ENCODE peak calls at places on chromosome 5, in six cellular contexts. Z, D, G, L, R and S are unnamed samples. For H3K4me1, the result is how much of the 10 kb centered on the place peaks cover.

GRCh38 chr5:137206030-137206715 is 293.0 kb downstream of the SPOCK1 start:
- DNase-seq in G (no peak), R (no peak), Z (no peak), L (no peak), D (no peak), S (peak)

GRCh38 chr5:6943197-6943596 is 230.0 kb downstream of the TENT4A start:
- DNase-seq in Z (no peak), L (no peak), D (no peak), R (peak), G (no peak), S (no peak)

GRCh38 chr5:12358371-12359090 is 454.3 kb upstream of the CTNND2 start:
- DNase-seq in D (no peak), L (no peak), R (no peak), G (no peak), Z (no peak), S (no peak)

GRCh38 chr5:54732108-54732507 is 214.5 kb downstream of the SNX18 start:
- DNase-seq in R (no peak), D (no peak), G (no peak), Z (no peak), L (no peak), S (no peak)

GRCh38 chr5:40378431-40379175 is 301.1 kb upstream of the PTGER4 start:
- DNase-seq in R (no peak), D (no peak), L (peak), Z (no peak), G (no peak), S (no peak)

GRCh38 chr5:170360712-170361501 is 28.3 kb downstream of the KCNMB1 start:
- DNase-seq in R (no peak), L (no peak), D (no peak), Z (peak), G (no peak), S (no peak)

GRCh38 chr5:98066910-98067309 is 706.6 kb upstream of the RGMB start:
- DNase-seq in G (no peak), Z (no peak), R (no peak), L (no peak), D (no peak), S (no peak)

GRCh38 chr5:1553642-1554409 is 30.1 kb upstream of the LPCAT1 start:
- DNase-seq in L (no peak), G (peak), R (no peak), Z (peak), D (no peak), S (no peak)

GRCh38 chr5:134370306-134370870 is 981 bp upstream of the UBE2B start:
- DNase-seq in L (no peak), G (no peak), D (no peak), R (no peak), Z (no peak), S (no peak)

GRCh38 chr5:74632947-74633356 is 7.6 kb downstream of the ENC1 start:
- DNase-seq in R (peak), L (no peak), D (peak), G (no peak), Z (no peak), S (no peak)

GRCh38 chr5:160727296-160727997 is 124.6 kb downstream of the ATP10B start:
- DNase-seq in D (no peak), L (no peak), R (no peak), Z (no peak), G (no peak), S (no peak)

GRCh38 chr5:61669531-61669930 is 337.5 kb downstream of the ZSWIM6 start:
- DNase-seq in L (no peak), D (no peak), Z (no peak), R (no peak), G (no peak), S (no peak)

GRCh38 chr5:67214713-67215591 is 18.4 kb upstream of the CD180 start:
- DNase-seq in R (no peak), L (no peak), G (no peak), Z (no peak), D (no peak), S (no peak)

DNA sequence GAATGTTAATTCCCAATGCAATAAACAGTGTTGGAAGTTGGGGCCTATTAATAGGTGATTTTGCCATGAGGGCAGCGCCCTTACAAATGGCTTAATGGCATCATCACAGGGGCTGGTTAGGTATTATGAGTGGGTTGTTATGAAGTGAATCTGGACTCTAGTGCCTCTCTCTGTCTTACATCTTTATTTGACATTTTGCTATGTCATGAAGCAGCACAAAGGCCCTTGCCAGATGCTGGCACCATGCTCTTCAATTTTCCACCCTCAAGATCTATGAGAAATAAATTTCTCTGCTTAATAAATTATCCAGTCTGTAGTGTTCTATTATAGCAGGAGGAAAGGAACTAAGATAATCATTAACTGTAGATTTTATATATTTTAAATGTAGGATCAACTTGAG is 1098.7 kb upstream of the NUDT12 start:
- DNase-seq in L (no peak), Z (no peak), D (no peak), G (no peak), R (no peak), S (no peak)
- H3K4me1 ChIP-seq in L (under half), Z (under half), D (under half), G (under half), R (under half), S (under half)

DNA sequence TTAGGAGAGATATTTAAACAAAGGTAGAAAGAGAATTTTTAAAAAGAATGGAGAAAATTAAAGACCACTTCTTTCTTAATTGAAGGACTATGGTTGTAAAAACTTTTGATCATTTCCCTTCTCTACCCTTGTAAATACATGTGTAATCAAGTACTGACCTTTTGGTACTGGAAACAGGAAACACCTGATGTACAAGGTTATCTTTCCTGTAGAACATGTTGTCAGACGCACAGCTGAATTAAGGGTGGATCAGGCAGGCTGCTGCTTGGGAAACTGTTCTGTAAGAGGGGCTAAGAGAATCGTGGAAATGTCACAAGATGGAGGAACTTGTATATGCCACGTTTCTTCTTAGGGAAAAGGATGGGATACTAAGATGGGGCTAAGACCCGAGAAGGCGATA is 341.6 kb downstream of the ZNF608 start:
- DNase-seq in G (no peak), Z (no peak), L (no peak), D (no peak), R (no peak), S (no peak)
- H3K9ac ChIP-seq in G (no peak), Z (no peak), L (no peak), D (no peak), R (no peak), S (no peak)

DNA sequence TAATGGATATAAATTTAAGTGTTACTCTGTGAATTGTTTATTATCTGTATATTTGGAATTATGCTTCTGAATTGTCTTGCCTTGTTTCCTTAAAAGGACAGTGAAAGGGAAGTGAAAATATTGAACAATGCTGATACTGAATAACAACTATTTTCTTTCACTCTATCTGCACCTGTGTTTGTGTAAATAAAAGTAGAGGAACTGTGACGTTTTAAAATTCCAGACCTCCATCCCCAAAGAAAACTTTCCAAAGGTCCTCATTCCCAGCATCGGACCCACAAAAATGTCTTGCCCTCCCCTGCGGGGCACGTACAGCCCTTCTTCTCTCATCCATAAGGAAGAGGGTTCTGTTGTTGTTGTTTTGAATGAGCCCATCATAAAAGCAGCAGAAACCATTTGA is 100.0 kb downstream of the NLN start:
- DNase-seq in G (no peak), Z (no peak), L (no peak), R (no peak), D (no peak), S (no peak)
- TF ChIP-seq ZNF274 in G (no peak), Z (no peak), L (no peak), R (no peak), D (no peak), S (no peak)

GRCh38 chr5:129199308-129199707 is 104.8 kb downstream of the ISOC1 start:
- DNase-seq in R (no peak), G (no peak), D (no peak), L (no peak), Z (no peak), S (no peak)
- H3K4me1 ChIP-seq in R (under half), G (under half), D (under half), L (under half), Z (under half), S (under half)

GRCh38 chr5:136004436-136004835 is 24.4 kb upstream of the TGFBI start:
- DNase-seq in G (no peak), D (no peak), L (no peak), Z (no peak), R (no peak), S (no peak)
- H3K9ac ChIP-seq in G (no peak), D (no peak), L (no peak), Z (no peak), R (no peak), S (no peak)

DNA sequence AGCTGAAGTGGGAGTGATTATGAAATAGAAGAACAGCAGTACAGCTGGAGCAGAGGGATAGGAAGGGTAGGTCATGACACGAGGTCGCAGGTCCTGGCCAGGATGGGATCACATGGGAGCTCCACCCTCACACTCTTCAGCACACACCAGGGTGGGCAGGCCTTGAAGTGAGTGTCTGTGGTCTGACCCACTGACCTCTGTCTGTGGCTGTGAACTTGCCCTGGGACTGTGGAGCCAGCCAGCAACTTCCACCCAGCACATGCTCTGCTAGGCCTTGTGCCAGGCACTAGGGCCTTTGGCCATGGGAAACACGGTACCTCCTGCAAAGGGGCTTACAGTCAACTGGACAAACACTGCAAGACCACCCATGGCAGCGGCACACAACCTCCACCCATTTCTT is 113.8 kb downstream of the DPYSL3 start:
- DNase-seq in G (no peak), Z (no peak), R (no peak), L (no peak), D (no peak), S (no peak)
- TF ChIP-seq ZNF274 in G (no peak), Z (no peak), R (no peak), L (no peak), D (no peak), S (no peak)